ENCODE peak calls at places on chromosomes 7 and 10, in six cellular contexts. One of them, this sample, is unnamed.

GRCh38 chr7:7696458-7697119 is 21.8 kb downstream of the RPA3 start:
- DNase-seq in activated T-helper 1 cell treated with anti-CD3 and anti-CD28 coated beads, Interleukin-12 subunit alpha, Interleukin-12 subunit beta, Interleukin-2, Interleukin-4 antibody, amounts not matched to agents 30 ng/mL and 10 ng/mL and 1 ng/mL, durations not matched to agents 14 hours and 24 hours and 36 hours: no peak
- DNase-seq in aorta: no peak
- DNase-seq in colonic mucosa: no peak
- DNase-seq in NCI-H1092: no peak
- DNase-seq in thoracic aorta: no peak
- DNase-seq in this sample: no peak

GRCh38 chr7:27182861-27183681 is 2.0 kb downstream of the HOXA11 start:
- DNase-seq in activated T-helper 1 cell treated with anti-CD3 and anti-CD28 coated beads, Interleukin-12 subunit alpha, Interleukin-12 subunit beta, Interleukin-2, Interleukin-4 antibody, amounts not matched to agents 30 ng/mL and 10 ng/mL and 1 ng/mL, durations not matched to agents 14 hours and 24 hours and 36 hours: no peak
- DNase-seq in aorta: no peak
- DNase-seq in colonic mucosa: no peak
- DNase-seq in NCI-H1092: peak
- DNase-seq in thoracic aorta: no peak
- DNase-seq in this sample: no peak

GRCh38 chr7:157782041-157782440 is 445.2 kb downstream of the DNAJB6 start:
- DNase-seq in activated T-helper 1 cell treated with anti-CD3 and anti-CD28 coated beads, Interleukin-12 subunit alpha, Interleukin-12 subunit beta, Interleukin-2, Interleukin-4 antibody, amounts not matched to agents 30 ng/mL and 10 ng/mL and 1 ng/mL, durations not matched to agents 14 hours and 24 hours and 36 hours: no peak
- DNase-seq in aorta: peak
- DNase-seq in colonic mucosa: no peak
- DNase-seq in NCI-H1092: no peak
- DNase-seq in thoracic aorta: no peak
- DNase-seq in this sample: no peak

GRCh38 chr7:136517971-136518370 is 350.5 kb upstream of the CHRM2 start:
- DNase-seq in activated T-helper 1 cell treated with anti-CD3 and anti-CD28 coated beads, Interleukin-12 subunit alpha, Interleukin-12 subunit beta, Interleukin-2, Interleukin-4 antibody, amounts not matched to agents 30 ng/mL and 10 ng/mL and 1 ng/mL, durations not matched to agents 14 hours and 24 hours and 36 hours: no peak
- DNase-seq in aorta: no peak
- DNase-seq in colonic mucosa: no peak
- DNase-seq in NCI-H1092: no peak
- DNase-seq in thoracic aorta: no peak
- DNase-seq in this sample: no peak

GRCh38 chr7:333399-333776 is 43.4 kb downstream of the FOXL3 start:
- DNase-seq in activated T-helper 1 cell treated with anti-CD3 and anti-CD28 coated beads, Interleukin-12 subunit alpha, Interleukin-12 subunit beta, Interleukin-2, Interleukin-4 antibody, amounts not matched to agents 30 ng/mL and 10 ng/mL and 1 ng/mL, durations not matched to agents 14 hours and 24 hours and 36 hours: no peak
- DNase-seq in aorta: peak
- DNase-seq in colonic mucosa: peak
- DNase-seq in NCI-H1092: no peak
- DNase-seq in thoracic aorta: no peak
- DNase-seq in this sample: peak

GRCh38 chr7:141484907-141485306 is 66.3 kb upstream of the AGK start:
- DNase-seq in activated T-helper 1 cell treated with anti-CD3 and anti-CD28 coated beads, Interleukin-12 subunit alpha, Interleukin-12 subunit beta, Interleukin-2, Interleukin-4 antibody, amounts not matched to agents 30 ng/mL and 10 ng/mL and 1 ng/mL, durations not matched to agents 14 hours and 24 hours and 36 hours: no peak
- DNase-seq in aorta: no peak
- DNase-seq in colonic mucosa: no peak
- DNase-seq in NCI-H1092: no peak
- DNase-seq in thoracic aorta: no peak
- DNase-seq in this sample: no peak

GRCh38 chr10:71342850-71343773 is 24.1 kb downstream of the SLC29A3 start:
- DNase-seq in activated T-helper 1 cell treated with anti-CD3 and anti-CD28 coated beads, Interleukin-12 subunit alpha, Interleukin-12 subunit beta, Interleukin-2, Interleukin-4 antibody, amounts not matched to agents 30 ng/mL and 10 ng/mL and 1 ng/mL, durations not matched to agents 14 hours and 24 hours and 36 hours: no peak
- DNase-seq in aorta: peak
- DNase-seq in colonic mucosa: peak
- DNase-seq in NCI-H1092: no peak
- DNase-seq in thoracic aorta: no peak
- DNase-seq in this sample: no peak

GRCh38 chr7:50641442-50642405 is 76.5 kb upstream of the DDC start:
- DNase-seq in activated T-helper 1 cell treated with anti-CD3 and anti-CD28 coated beads, Interleukin-12 subunit alpha, Interleukin-12 subunit beta, Interleukin-2, Interleukin-4 antibody, amounts not matched to agents 30 ng/mL and 10 ng/mL and 1 ng/mL, durations not matched to agents 14 hours and 24 hours and 36 hours: no peak
- DNase-seq in aorta: no peak
- DNase-seq in colonic mucosa: no peak
- DNase-seq in NCI-H1092: no peak
- DNase-seq in thoracic aorta: no peak
- DNase-seq in this sample: no peak

GRCh38 chr10:16297652-16298051 is 139.2 kb upstream of the PTER start:
- DNase-seq in activated T-helper 1 cell treated with anti-CD3 and anti-CD28 coated beads, Interleukin-12 subunit alpha, Interleukin-12 subunit beta, Interleukin-2, Interleukin-4 antibody, amounts not matched to agents 30 ng/mL and 10 ng/mL and 1 ng/mL, durations not matched to agents 14 hours and 24 hours and 36 hours: no peak
- DNase-seq in aorta: no peak
- DNase-seq in colonic mucosa: no peak
- DNase-seq in NCI-H1092: no peak
- DNase-seq in thoracic aorta: no peak
- DNase-seq in this sample: no peak

GRCh38 chr10:36766921-36767320 is 358.5 kb upstream of the ANKRD30A start:
- DNase-seq in activated T-helper 1 cell treated with anti-CD3 and anti-CD28 coated beads, Interleukin-12 subunit alpha, Interleukin-12 subunit beta, Interleukin-2, Interleukin-4 antibody, amounts not matched to agents 30 ng/mL and 10 ng/mL and 1 ng/mL, durations not matched to agents 14 hours and 24 hours and 36 hours: no peak
- DNase-seq in aorta: no peak
- DNase-seq in colonic mucosa: no peak
- DNase-seq in NCI-H1092: no peak
- DNase-seq in thoracic aorta: no peak
- DNase-seq in this sample: no peak

GRCh38 chr10:3008518-3009195 is 58.7 kb upstream of the PFKP start:
- DNase-seq in activated T-helper 1 cell treated with anti-CD3 and anti-CD28 coated beads, Interleukin-12 subunit alpha, Interleukin-12 subunit beta, Interleukin-2, Interleukin-4 antibody, amounts not matched to agents 30 ng/mL and 10 ng/mL and 1 ng/mL, durations not matched to agents 14 hours and 24 hours and 36 hours: no peak
- DNase-seq in aorta: no peak
- DNase-seq in colonic mucosa: no peak
- DNase-seq in NCI-H1092: no peak
- DNase-seq in thoracic aorta: no peak
- DNase-seq in this sample: no peak

GRCh38 chr7:4556868-4557620 is 125.1 kb upstream of the FOXK1 start:
- DNase-seq in activated T-helper 1 cell treated with anti-CD3 and anti-CD28 coated beads, Interleukin-12 subunit alpha, Interleukin-12 subunit beta, Interleukin-2, Interleukin-4 antibody, amounts not matched to agents 30 ng/mL and 10 ng/mL and 1 ng/mL, durations not matched to agents 14 hours and 24 hours and 36 hours: no peak
- DNase-seq in aorta: no peak
- DNase-seq in colonic mucosa: no peak
- DNase-seq in NCI-H1092: no peak
- DNase-seq in thoracic aorta: no peak
- DNase-seq in this sample: no peak

GRCh38 chr10:129385600-129385999 is 81.4 kb upstream of the MGMT start:
- DNase-seq in activated T-helper 1 cell treated with anti-CD3 and anti-CD28 coated beads, Interleukin-12 subunit alpha, Interleukin-12 subunit beta, Interleukin-2, Interleukin-4 antibody, amounts not matched to agents 30 ng/mL and 10 ng/mL and 1 ng/mL, durations not matched to agents 14 hours and 24 hours and 36 hours: no peak
- DNase-seq in aorta: no peak
- DNase-seq in colonic mucosa: no peak
- DNase-seq in NCI-H1092: no peak
- DNase-seq in thoracic aorta: no peak
- DNase-seq in this sample: no peak

GRCh38 chr7:97179454-97180104 is 62.1 kb downstream of the SDHAF3 start:
- DNase-seq in activated T-helper 1 cell treated with anti-CD3 and anti-CD28 coated beads, Interleukin-12 subunit alpha, Interleukin-12 subunit beta, Interleukin-2, Interleukin-4 antibody, amounts not matched to agents 30 ng/mL and 10 ng/mL and 1 ng/mL, durations not matched to agents 14 hours and 24 hours and 36 hours: peak
- DNase-seq in aorta: peak
- DNase-seq in colonic mucosa: peak
- DNase-seq in NCI-H1092: peak
- DNase-seq in thoracic aorta: no peak
- DNase-seq in this sample: no peak

This sample was measured in Right ventricle myocardium superior.